ENCODE peak calls at places on chromosomes 11 and 22, in four cellular contexts. Z, B, W and U are unnamed samples.

GRCh38 chr11:70736461-70736860 is 338.1 kb downstream of the CTTN start:
- DNase-seq in Z (no peak), B (no peak), W (no peak), U (no peak)

GRCh38 chr11:62574363-62575057 is 819 bp upstream of the EEF1G start:
- DNase-seq in Z (no peak), B (no peak), W (no peak), U (no peak)

GRCh38 chr11:19511413-19512183 is 201.0 kb upstream of the NAV2 start:
- DNase-seq in Z (no peak), B (no peak), W (peak; percentile 73), U (peak; percentile 23)

GRCh38 chr11:110079726-110080125 is 13.5 kb upstream of the ZC3H12C start:
- DNase-seq in Z (no peak), B (no peak), W (no peak), U (no peak)

GRCh38 chr11:26480041-26480440 is 92.0 kb downstream of the MUC15 start:
- DNase-seq in Z (no peak), B (no peak), W (no peak), U (no peak)

GRCh38 chr11:28834877-28835276 is 726.7 kb downstream of the METTL15 start:
- DNase-seq in Z (no peak), B (no peak), W (peak; percentile 72), U (no peak)

GRCh38 chr22:19060356-19061009 is 61.7 kb downstream of the DGCR2 start:
- DNase-seq in Z (no peak), B (no peak), W (peak; percentile 48), U (no peak)

GRCh38 chr22:33105501-33105911 is 47.3 kb upstream of the SYN3 start:
- DNase-seq in Z (no peak), B (no peak), W (peak; percentile 3), U (no peak)

GRCh38 chr22:23248583-23248982 is 68.3 kb downstream of the BCR start:
- DNase-seq in Z (no peak), B (no peak), W (peak; percentile 53), U (no peak)

GRCh38 chr11:116986521-116987105 is 111.6 kb downstream of the SIK3 start:
- DNase-seq in Z (no peak), B (no peak), W (peak; percentile 81), U (no peak)

GRCh38 chr11:33970984-33971466 is 79.1 kb upstream of the LMO2 start:
- DNase-seq in Z (peak; percentile 32), B (peak; percentile 22), W (peak; percentile 62), U (no peak)

GRCh38 chr11:6757373-6757967 is 14.3 kb downstream of the OR2AG2 start:
- DNase-seq in Z (no peak), B (peak; percentile 67), W (peak; percentile 67), U (peak; percentile 62)

GRCh38 chr11:60711316-60711715 is 11.9 kb downstream of the MS4A8 start:
- DNase-seq in Z (no peak), B (no peak), W (no peak), U (no peak)

GRCh38 chr11:34977039-34977906 is 60.9 kb downstream of the PDHX start:
- DNase-seq in Z (no peak), B (no peak), W (peak; percentile 89), U (no peak)

GRCh38 chr22:26038365-26038764 is 130.9 kb upstream of the SEZ6L start:
- DNase-seq in Z (no peak), B (no peak), W (no peak), U (no peak)

GRCh38 chr22:48592931-48593330 is 1234.7 kb downstream of the BRD1 start:
- DNase-seq in Z (no peak), B (no peak), W (no peak), U (no peak)

GRCh38 chr22:43828711-43829447 is 16.8 kb upstream of the EFCAB6 start:
- DNase-seq in Z (peak; percentile 65), B (no peak), W (peak; percentile 98), U (peak; percentile 69)

GRCh38 chr22:30591191-30591587 is 521 bp downstream of the PES1 start:
- DNase-seq in Z (no peak), B (no peak), W (peak; percentile 27), U (no peak)

GRCh38 chr11:44589301-44589700 is 23.8 kb downstream of the CD82 start:
- DNase-seq in Z (no peak), B (no peak), W (peak; percentile 78), U (no peak)

GRCh38 chr11:119376197-119376847 is 5.2 kb downstream of the USP2 start:
- DNase-seq in Z (peak; percentile 72), B (no peak), W (peak; percentile 36), U (peak; percentile 4)

GRCh38 chr11:36427876-36428275 is 82.2 kb downstream of the TRAF6 start:
- DNase-seq in Z (no peak), B (no peak), W (no peak), U (no peak)

GRCh38 chr22:30432096-30432495 is 6.5 kb downstream of the MTFP1 start:
- DNase-seq in Z (no peak), B (no peak), W (no peak), U (no peak)

GRCh38 chr22:22940961-22941605 is 53.5 kb downstream of the IGLL5 start:
- DNase-seq in Z (no peak), B (no peak), W (no peak), U (peak; percentile 4)

DNA sequence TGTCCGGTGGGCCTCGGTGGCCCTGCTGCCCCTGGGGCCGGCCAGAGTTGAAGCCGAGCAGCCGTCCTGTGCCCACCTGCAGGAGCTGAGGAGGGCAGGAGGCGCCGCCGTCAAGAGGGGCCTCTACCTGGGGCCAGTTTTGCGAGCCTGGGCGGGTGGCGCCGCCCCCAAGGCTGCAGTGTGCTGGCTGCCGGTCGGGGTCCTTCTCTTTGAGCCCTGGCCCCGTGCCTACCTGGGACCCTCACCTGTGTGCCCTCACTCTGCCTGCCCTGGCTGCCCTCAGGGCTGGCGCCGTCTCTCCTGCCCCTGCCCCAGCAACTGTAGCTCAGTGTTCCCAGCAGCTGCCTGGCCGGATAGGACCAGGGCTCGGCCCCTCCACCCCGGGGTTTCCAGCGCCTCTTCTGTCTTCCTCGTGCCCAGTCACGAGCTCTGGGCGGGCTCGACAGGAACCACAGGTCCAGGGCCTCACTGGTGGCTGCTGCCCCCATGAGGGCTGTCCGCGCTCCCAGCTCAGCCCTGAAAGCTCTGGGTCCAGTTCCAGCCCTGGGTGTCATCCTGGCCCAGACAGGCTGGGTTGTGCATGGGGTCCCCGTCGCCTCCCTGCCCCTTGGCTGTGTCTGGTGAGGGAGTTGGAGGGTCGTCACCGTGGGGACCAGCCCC is 38.3 kb downstream of the MOB2 start:
- DNase-seq in Z (no peak), B (no peak), W (no peak), U (no peak)
- H3K4me1 ChIP-seq in Z (peaks cover under 1% of the 10 kb centered on the region), B (no peaks in the 10 kb centered on the region), W (no peaks in the 10 kb centered on the region), U (peaks cover 4% of the 10 kb centered on the region)

GRCh38 chr11:9738700-9739099 is 74.8 kb downstream of the SWAP70 start:
- DNase-seq in Z (no peak), B (no peak), W (no peak), U (no peak)
- H3K4me1 ChIP-seq in Z (no peaks in the 10 kb centered on the region), B (no peaks in the 10 kb centered on the region), W (no peaks in the 10 kb centered on the region), U (no peaks in the 10 kb centered on the region)

GRCh38 chr11:2839395-2839941 is 46.1 kb downstream of the CDKN1C start:
- DNase-seq in Z (no peak), B (no peak), W (no peak), U (no peak)

GRCh38 chr11:2842876-2843275 is 42.7 kb downstream of the CDKN1C start:
- DNase-seq in Z (no peak), B (no peak), W (no peak), U (no peak)

GRCh38 chr11:2843551-2843950 is 42.0 kb downstream of the CDKN1C start:
- DNase-seq in Z (no peak), B (no peak), W (no peak), U (no peak)

GRCh38 chr11:2844116-2844515 is 41.5 kb downstream of the CDKN1C start:
- DNase-seq in Z (no peak), B (no peak), W (no peak), U (no peak)

DNA sequence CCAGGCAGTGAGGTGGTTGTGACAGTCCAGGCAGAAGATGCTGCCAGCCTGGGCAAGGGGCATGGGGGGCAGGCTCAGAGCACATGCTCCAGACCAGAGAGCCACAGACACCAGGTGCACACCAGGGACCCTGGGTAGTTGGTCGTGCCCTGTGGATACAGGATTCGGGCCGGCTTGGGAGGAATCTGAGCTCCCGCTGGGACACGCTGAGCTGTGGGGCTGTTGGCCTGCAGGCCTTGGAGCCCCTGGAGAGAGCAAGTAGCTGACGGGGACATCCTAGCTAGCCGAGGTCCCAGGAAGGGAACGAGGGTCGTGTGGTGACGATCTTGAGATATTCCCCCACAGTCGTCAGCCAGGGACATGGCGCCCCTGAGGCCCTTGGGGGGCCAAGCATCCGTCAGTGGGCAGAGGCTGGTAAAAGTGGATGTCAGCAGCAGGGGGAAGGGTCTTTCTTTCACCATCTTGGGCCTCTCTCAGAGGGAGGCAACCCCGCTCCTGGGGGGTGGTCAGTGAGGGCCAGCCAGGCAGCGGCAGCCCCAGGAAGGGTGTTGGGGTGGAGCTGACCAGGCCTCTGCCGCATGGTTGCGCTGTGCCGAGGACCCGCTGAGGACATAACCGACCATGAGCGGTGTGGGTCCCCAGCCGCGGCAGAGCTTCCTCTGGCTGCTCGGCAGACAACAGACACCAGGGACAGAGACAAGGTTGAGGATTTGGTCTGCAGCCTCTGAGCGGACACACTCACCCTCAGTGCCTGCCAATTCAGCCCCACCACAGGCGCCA is 44.0 kb downstream of the CDKN1C start:
- DNase-seq in Z (no peak), B (no peak), W (no peak), U (no peak)
- H3K4me1 ChIP-seq in Z (peaks cover 7% of the 10 kb centered on the region), B (no peaks in the 10 kb centered on the region), W (no peaks in the 10 kb centered on the region), U (peaks cover 12% of the 10 kb centered on the region)

DNA sequence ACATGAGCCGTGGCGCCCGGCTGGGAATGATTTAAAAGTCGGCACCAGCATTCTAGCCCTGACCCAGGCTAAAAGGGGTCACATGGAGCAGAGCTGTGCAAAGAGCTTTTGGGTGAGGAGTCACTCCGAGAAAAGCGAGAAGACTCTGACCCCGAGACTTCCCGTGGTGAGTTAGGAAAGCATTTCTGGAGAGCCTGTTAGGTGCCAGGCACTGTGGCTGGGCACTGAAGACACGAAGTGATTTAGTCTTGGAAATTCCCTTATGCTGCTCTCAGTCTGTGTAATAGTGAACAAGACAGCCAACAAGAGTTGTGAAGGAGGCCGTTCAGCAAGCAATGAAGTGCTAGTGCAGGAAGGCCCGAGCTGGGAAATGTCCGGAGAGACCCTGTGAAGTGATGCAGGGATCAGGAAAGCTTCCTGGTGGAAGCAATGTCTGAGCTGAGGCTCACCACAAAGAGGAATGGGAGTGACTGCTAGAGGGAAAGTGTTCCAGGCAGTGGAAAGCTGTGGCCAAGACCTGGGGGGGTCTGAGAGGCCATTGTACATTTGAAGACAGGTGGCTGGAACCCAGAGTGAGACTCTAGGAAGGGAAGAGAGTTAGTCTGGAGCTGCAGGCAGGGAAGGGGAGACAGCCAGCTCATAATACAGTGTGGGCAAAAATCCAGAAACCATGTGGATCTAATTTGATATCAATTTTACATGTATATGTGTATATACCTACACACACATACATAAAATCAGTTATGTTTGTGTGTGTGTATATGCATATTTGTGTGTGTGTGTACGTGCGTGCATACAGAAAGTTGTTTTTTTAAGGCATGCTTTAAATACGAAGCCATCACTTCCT is 31.7 kb downstream of the MARK2 start:
- DNase-seq in Z (no peak), B (no peak), W (no peak), U (no peak)
- H3K4me1 ChIP-seq in Z (peaks cover 59% of the 10 kb centered on the region), B (peaks cover 72% of the 10 kb centered on the region), W (peaks cover 17% of the 10 kb centered on the region), U (peaks cover 62% of the 10 kb centered on the region)